ENCODE peak calls at places on chromosomes 13 and 19, in five cellular contexts. K is heart right ventricle, U is cardiac muscle cell, Z is transverse colon, Q is Caco-2. L is an unnamed sample. For H3K4me1, the result is how much of the 10 kb centered on the place peaks cover.

GRCh38 chr13:23828866-23829265 is 60.3 kb downstream of the MIPEP start:
- DNase-seq in K (no peak), U (peak), Z (no peak), Q (no peak), L (no peak)

GRCh38 chr13:38662362-38662761 is 24.5 kb upstream of the FREM2 start:
- DNase-seq in K (no peak), U (peak), Z (no peak), Q (no peak), L (no peak)

GRCh38 chr19:54955356-54955755 is 8.0 kb upstream of the NLRP7 start:
- DNase-seq in K (no peak), U (no peak), Z (no peak), Q (no peak), L (no peak)

GRCh38 chr13:73849292-73849691 is 284.9 kb downstream of the KLF12 start:
- DNase-seq in K (no peak), U (peak), Z (peak), Q (peak), L (peak)

GRCh38 chr13:34833562-34834182 is 108.4 kb upstream of the NBEA start:
- DNase-seq in K (no peak), U (no peak), Z (no peak), Q (no peak), L (no peak)

GRCh38 chr19:35144600-35145436 is 1.8 kb downstream of the FXYD7 start:
- DNase-seq in K (no peak), U (peak), Z (peak), Q (peak), L (peak)

GRCh38 chr13:110409581-110409992 is 102.5 kb downstream of the COL4A2 start:
- DNase-seq in K (no peak), U (peak), Z (no peak), Q (no peak), L (no peak)

GRCh38 chr19:8615813-8616596 is 5.5 kb upstream of the ADAMTS10 start:
- DNase-seq in K (peak), U (peak), Z (peak), Q (peak), L (peak)

GRCh38 chr19:32456406-32456805 is 50.8 kb downstream of the DPY19L3 start:
- DNase-seq in K (no peak), U (no peak), Z (no peak), Q (no peak), L (no peak)

GRCh38 chr19:39083983-39084731 is at the start of gene ACP7:
- DNase-seq in K (no peak), U (no peak), Z (no peak), Q (peak), L (no peak)
- H3K4me1 ChIP-seq in K (under half), U (under half), Z (under half), Q (under half), L (under half)

GRCh38 chr13:31591834-31592233 is 147.5 kb upstream of the RXFP2 start:
- DNase-seq in K (no peak), U (no peak), Z (no peak), Q (no peak), L (no peak)

GRCh38 chr13:31588331-31588730 is 151.0 kb upstream of the RXFP2 start:
- DNase-seq in K (no peak), U (no peak), Z (peak), Q (peak), L (no peak)

GRCh38 chr13:31587696-31588266 is 151.5 kb upstream of the RXFP2 start:
- DNase-seq in K (no peak), U (peak), Z (no peak), Q (peak), L (no peak)

GRCh38 chr13:31594056-31594455 is 145.3 kb upstream of the RXFP2 start:
- DNase-seq in K (no peak), U (no peak), Z (no peak), Q (no peak), L (no peak)

DNA sequence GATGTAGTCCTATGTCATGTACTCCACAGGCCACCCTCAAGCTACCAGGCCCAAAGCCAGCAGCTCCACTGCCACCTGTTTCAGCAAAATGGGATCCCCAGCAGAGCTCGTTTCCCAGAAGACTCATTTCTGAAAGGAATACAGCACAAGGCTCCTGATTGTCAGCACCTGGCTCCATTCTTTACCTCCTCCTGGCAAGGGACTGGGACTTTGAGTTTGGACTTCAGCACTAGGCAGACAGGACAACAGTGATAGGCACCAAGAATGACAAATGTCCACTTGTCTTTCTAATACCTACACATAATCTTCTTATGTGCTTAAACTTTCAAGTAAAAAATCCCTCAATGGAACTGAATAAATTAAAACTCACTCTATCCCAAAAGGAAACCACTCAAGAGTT is 150.4 kb upstream of the RXFP2 start:
- DNase-seq in K (no peak), U (no peak), Z (peak), Q (peak), L (no peak)
- H3K4me1 ChIP-seq in K (under half), U (under half), Z (under half), Q (half or more), L (under half)

GRCh38 chr19:57613941-57614743 is at the start of gene ZNF134:
- DNase-seq in K (peak), U (peak), Z (peak), Q (peak), L (peak)
- H3K4me1 ChIP-seq in K (under half), U (under half), Z (under half), Q (under half), L (under half)

DNA sequence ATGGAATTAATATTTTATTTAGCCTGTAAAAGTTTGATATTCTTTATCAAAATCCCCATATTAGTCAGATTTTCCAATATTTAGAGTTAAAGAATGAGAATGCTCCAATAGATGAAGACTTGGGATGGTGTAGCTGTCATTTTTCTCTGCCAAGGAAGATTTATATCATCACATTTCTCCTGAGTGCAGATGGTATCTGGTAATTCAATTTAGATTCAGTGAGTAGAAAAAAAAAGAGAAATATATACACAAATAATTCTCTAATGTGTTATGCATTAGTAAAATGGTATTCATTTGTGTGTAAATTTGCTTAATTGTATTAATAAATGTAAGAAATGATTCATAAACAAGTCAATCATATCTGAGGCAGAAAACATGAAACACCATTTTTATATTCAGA is 1508.7 kb upstream of the PCDH20 start:
- DNase-seq in K (no peak), U (no peak), Z (no peak), Q (no peak), L (no peak)
- H3K4me1 ChIP-seq in K (under half), U (under half), Z (under half), Q (under half), L (under half)

L was measured in A549.